ENCODE peak calls at places on chromosomes 3 and 15, in seven cellular contexts. J, Y, C, T, G, R and Q are unnamed samples.

GRCh38 chr3:107884719-107885460 is 205.9 kb downstream of the CD47 start:
- DNase-seq in R (no peak), T (no peak), J (no peak), G (no peak), Y (no peak), C (no peak), Q (peak)

GRCh38 chr3:149610351-149611105 is 47.3 kb downstream of the WWTR1 start:
- DNase-seq in Y (peak), G (no peak), T (no peak), C (no peak), J (no peak), R (no peak), Q (no peak)

GRCh38 chr15:83928392-83928734 is 274.4 kb downstream of the ADAMTSL3 start:
- DNase-seq in R (no peak), G (peak), J (no peak), Y (no peak), C (no peak), T (no peak), Q (no peak)

GRCh38 chr3:183044547-183045229 is 54.6 kb downstream of the MCCC1 start:
- DNase-seq in J (no peak), Y (no peak), G (peak), C (no peak), R (no peak), T (no peak), Q (no peak)

GRCh38 chr15:41992151-41992802 is 19.9 kb upstream of the EHD4 start:
- DNase-seq in Y (no peak), G (no peak), R (no peak), C (no peak), J (no peak), T (no peak), Q (no peak)

GRCh38 chr3:58049143-58049785 is 41.0 kb downstream of the FLNB start:
- DNase-seq in J (peak), T (peak), C (no peak), R (peak), G (no peak), Y (peak), Q (peak)

GRCh38 chr3:18988619-18989229 is 159.6 kb upstream of the KCNH8 start:
- DNase-seq in Y (peak), G (no peak), C (peak), T (no peak), J (no peak), R (no peak), Q (peak)

GRCh38 chr3:134869153-134869726 is 74.2 kb downstream of the EPHB1 start:
- DNase-seq in J (no peak), G (no peak), T (no peak), R (no peak), C (no peak), Y (no peak), Q (no peak)

GRCh38 chr3:168327836-168328235 is 232.1 kb upstream of the GOLIM4 start:
- DNase-seq in C (no peak), G (no peak), T (no peak), J (no peak), R (no peak), Y (no peak), Q (no peak)
- TF ChIP-seq JUND in C (no peak), G (no peak), T (no peak), J (no peak), R (no peak), Y (no peak), Q (no peak)

DNA sequence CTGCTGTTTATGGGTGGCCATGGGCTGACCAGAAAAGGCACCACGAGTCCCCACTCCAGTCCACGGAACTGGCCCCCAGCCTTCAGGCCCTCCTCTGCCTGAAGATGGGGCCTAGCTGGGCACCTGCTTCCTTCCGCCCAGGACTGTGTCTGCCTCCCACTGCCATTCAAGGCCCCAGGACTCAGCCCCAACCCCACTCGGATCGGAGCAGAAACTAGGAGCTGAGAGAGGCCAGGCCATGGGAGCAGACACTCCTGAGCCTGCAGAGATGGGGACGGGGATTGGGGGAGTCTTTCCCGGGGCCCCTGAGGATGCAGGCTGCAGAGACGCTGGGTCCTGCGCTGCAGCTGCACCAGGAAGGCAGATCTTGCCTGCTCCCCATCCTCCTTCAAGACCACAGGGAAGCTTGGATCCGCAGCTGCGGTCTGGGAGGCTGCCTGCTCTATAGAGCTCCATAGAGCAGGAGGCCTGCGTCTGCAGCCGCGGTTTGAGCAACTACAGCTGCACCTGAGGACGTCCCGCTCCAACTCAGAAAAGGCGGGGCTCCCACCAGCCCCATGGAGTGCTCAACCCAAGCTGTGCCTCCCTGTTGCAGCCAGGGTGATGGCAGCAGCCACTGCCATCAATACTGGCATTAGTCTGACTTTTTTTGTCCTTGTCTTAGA is 383.9 kb upstream of the TMCO5A start:
- DNase-seq in C (no peak), T (no peak), Y (no peak), G (no peak), J (no peak), R (peak), Q (no peak)
- TF ChIP-seq JUND in C (no peak), T (no peak), Y (no peak), G (no peak), J (no peak), R (no peak), Q (no peak)

DNA sequence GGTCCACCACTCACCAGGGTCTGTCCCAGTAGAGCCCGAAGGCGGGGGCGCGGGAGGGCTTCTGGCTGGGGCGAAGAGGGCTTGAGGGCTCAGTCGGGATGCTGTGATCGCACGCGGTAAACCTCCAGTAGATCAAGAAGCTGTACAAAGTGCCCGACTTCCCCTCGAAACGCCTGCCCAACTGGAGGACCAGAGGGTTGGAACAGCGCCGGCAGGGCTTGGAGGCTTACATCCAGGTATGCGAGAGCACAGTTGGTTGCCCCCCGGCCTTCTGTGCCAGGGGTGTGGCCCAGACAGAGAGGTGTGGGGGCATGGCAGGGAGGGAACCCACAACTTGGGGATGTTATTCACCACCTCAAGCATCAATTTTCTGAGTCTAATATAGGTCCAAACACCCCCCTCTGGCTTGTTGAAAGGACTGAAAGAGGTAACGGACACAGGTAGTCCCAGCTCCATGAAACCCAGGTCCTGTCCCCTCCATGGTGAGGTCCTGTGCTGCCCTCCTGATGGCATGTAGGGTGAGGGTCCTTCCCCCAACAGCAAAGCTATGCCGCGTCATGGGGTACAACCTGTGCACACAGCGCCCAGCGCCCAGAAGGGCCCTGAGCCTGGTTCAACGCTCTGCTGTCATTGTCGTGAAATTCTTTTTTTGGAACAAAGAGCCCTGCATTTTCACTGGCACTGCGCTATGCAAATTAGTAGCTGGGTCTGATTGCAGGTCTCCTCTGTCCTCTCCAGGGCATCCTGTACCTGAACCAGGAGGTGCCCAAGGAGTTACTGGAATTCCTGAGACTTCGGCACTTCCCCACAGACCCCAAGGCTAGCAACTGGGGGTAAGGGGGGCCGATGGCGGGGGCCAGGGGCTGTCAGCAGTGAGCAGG is 1.2 kb downstream of the SNX22 start:
- DNase-seq in G (no peak), T (no peak), C (peak), Y (no peak), J (no peak), R (no peak), Q (no peak)
- TF ChIP-seq JUND in G (no peak), T (no peak), C (no peak), Y (no peak), J (no peak), R (no peak), Q (no peak)

DNA sequence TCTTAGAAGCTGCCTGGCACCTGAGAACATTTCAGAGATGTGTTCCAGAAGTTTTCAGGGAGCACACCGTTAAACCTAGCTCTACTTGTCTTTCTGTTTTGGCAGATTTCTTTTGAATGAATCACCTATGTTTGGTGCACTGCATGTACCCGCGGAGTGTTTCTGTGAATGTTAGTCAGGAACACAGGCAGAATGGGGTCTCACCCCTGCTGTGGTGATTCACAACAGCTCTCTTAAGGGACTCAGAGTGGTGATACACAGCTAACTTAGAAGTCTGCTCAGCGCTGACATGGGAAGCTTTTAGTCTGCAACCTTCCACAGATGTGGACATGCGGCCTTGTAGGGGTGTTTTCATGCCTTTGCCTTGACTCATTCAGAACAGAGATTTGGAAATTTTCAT is 24.0 kb downstream of the TSEN2 start:
- DNase-seq in Y (no peak), R (no peak), T (no peak), G (no peak), J (no peak), C (no peak), Q (no peak)
- TF ChIP-seq JUND in Y (no peak), R (no peak), T (no peak), G (no peak), J (no peak), C (peak), Q (no peak)

GRCh38 chr15:28989239-28989830 is 103.6 kb downstream of the APBA2 start:
- DNase-seq in J (no peak), R (peak), G (no peak), T (peak), C (peak), Y (no peak), Q (peak)
- TF ChIP-seq JUND in J (no peak), R (no peak), G (no peak), T (no peak), C (no peak), Y (no peak), Q (no peak)

GRCh38 chr3:172087827-172088580 is 48.6 kb downstream of the FNDC3B start:
- DNase-seq in J (no peak), Y (no peak), R (no peak), T (no peak), G (peak), C (no peak), Q (no peak)
- TF ChIP-seq JUND in J (no peak), Y (no peak), R (no peak), T (no peak), G (no peak), C (no peak), Q (no peak)

DNA sequence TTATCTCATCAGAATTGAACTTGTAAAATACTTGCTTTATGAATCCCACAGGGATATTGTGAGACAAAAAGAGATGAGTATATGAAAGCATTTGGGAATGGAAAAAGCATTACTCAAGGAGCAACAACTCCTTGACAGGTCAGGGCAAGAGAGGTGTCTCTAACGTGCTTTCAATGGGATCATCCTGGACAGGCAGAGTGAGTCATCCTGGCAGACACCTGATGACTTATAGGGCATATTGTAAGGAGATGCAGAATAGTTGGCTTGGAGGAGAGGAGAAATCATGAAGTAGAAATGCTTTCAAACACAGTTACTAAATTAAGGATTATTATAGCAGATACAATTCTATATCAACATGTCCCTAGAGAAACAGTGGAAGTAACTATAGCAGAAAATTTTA is 71.9 kb upstream of the THSD4 start:
- DNase-seq in R (no peak), C (no peak), T (no peak), Y (no peak), J (no peak), G (no peak), Q (no peak)
- TF ChIP-seq JUND in R (no peak), C (peak), T (no peak), Y (no peak), J (peak), G (no peak), Q (no peak)

GRCh38 chr15:75982468-75982867 is 29.8 kb downstream of the NRG4 start:
- DNase-seq in C (no peak), R (no peak), T (no peak), J (no peak), Y (no peak), G (no peak), Q (no peak)
- TF ChIP-seq JUND in C (no peak), R (no peak), T (no peak), J (no peak), Y (no peak), G (no peak), Q (no peak)